ENCODE peak calls at places on chromosomes 1 and 21, in nine cellular contexts. Z is tibial nerve, I is testis, R is iPS DF 6.9, D is heart right ventricle, J is bronchial epithelial cell, W is fibroblast of pulmonary artery, O is NT2/D1, P is right cardiac atrium. A is an unnamed sample.

GRCh38 chr21:42855143-42855936 is 24.0 kb downstream of the WDR4 start:
- DNase-seq in R (no peak), W (no peak), D (no peak), J (no peak), Z (no peak), O (no peak), P (no peak), I (no peak), A (no peak)

GRCh38 chr1:47675047-47675675 is 237.3 kb downstream of the FOXD2 start:
- DNase-seq in D (no peak), W (no peak), O (no peak), R (no peak), J (no peak), I (no peak), Z (no peak), P (no peak), A (no peak)

GRCh38 chr1:31273619-31274018 is 23.0 kb downstream of the SNRNP40 start:
- DNase-seq in R (no peak), J (peak), I (no peak), Z (no peak), D (no peak), P (no peak), O (no peak), W (no peak), A (no peak)

GRCh38 chr21:28126521-28127317 is 866.0 kb downstream of the LTN1 start:
- DNase-seq in Z (no peak), R (no peak), D (no peak), J (no peak), P (no peak), O (no peak), I (no peak), W (no peak), A (no peak)

GRCh38 chr1:193322218-193322617 is 135.8 kb upstream of the B3GALT2 start:
- DNase-seq in J (peak), D (no peak), W (peak), I (no peak), P (no peak), O (no peak), Z (no peak), R (no peak), A (no peak)

GRCh38 chr1:226763741-226764264 is 24.7 kb upstream of the ITPKB start:
- DNase-seq in W (peak), R (peak), P (no peak), I (no peak), D (no peak), J (peak), O (peak), Z (no peak), A (peak)

GRCh38 chr1:89710498-89711139 is 77.7 kb downstream of the LRRC8C start:
- DNase-seq in Z (no peak), W (no peak), R (no peak), I (no peak), O (no peak), D (no peak), J (no peak), P (no peak), A (no peak)

GRCh38 chr21:33046455-33046854 is 20.7 kb downstream of the OLIG2 start:
- DNase-seq in O (no peak), R (no peak), J (no peak), W (no peak), Z (no peak), P (no peak), I (no peak), D (no peak), A (no peak)

GRCh38 chr1:151145158-151146071 is 1.0 kb downstream of the SEMA6C start:
- DNase-seq in D (peak), J (no peak), P (peak), I (peak), R (no peak), O (no peak), Z (peak), W (peak), A (peak)

GRCh38 chr1:15966081-15966955 is 9.6 kb downstream of the ZBTB17 start:
- DNase-seq in P (no peak), Z (peak), O (no peak), R (no peak), W (peak), J (peak), I (no peak), D (no peak), A (no peak)

GRCh38 chr1:197779921-197780320 is 4.6 kb upstream of the DENND1B start:
- DNase-seq in W (no peak), P (no peak), I (no peak), J (no peak), Z (no peak), D (no peak), R (no peak), O (no peak), A (no peak)

GRCh38 chr1:159889821-159890252 is 10.1 kb downstream of the CFAP45 start:
- DNase-seq in I (no peak), J (peak), Z (peak), D (no peak), P (no peak), W (peak), O (no peak), R (no peak), A (peak)

GRCh38 chr1:207925210-207925609 is 14.3 kb upstream of the CD34 start:
- DNase-seq in O (peak), I (peak), P (peak), W (peak), D (peak), R (no peak), Z (no peak), J (peak), A (no peak)

GRCh38 chr1:206693029-206693428 is 8.3 kb downstream of the MAPKAPK2 start:
- DNase-seq in R (no peak), I (peak), O (no peak), J (no peak), P (peak), Z (no peak), D (peak), W (peak), A (no peak)

GRCh38 chr1:43372172-43372571 is 4.4 kb upstream of the ELOVL1 start:
- DNase-seq in Z (no peak), J (peak), P (no peak), I (no peak), W (no peak), O (no peak), D (no peak), R (no peak), A (no peak)

GRCh38 chr21:37575536-37576083 is 209.0 kb downstream of the DYRK1A start:
- DNase-seq in I (no peak), O (no peak), P (no peak), J (no peak), W (no peak), R (no peak), Z (no peak), D (no peak), A (no peak)

GRCh38 chr1:33277488-33278084 is 21.3 kb downstream of the ZNF362 start:
- DNase-seq in P (no peak), W (no peak), J (no peak), I (no peak), D (no peak), O (no peak), Z (no peak), R (no peak), A (no peak)

GRCh38 chr1:11967028-11967547 is 13.2 kb upstream of the MFN2 start:
- DNase-seq in Z (no peak), P (no peak), D (no peak), J (peak), I (peak), R (peak), O (peak), W (peak), A (peak)

GRCh38 chr1:48182441-48182840 is 40.1 kb upstream of the SLC5A9 start:
- DNase-seq in W (no peak), D (no peak), J (peak), P (no peak), I (no peak), Z (no peak), O (no peak), R (no peak), A (no peak)

GRCh38 chr1:56912325-56912724 is 53.5 kb downstream of the C8B start:
- DNase-seq in I (no peak), O (no peak), Z (no peak), J (no peak), D (no peak), W (no peak), R (no peak), P (no peak), A (no peak)

GRCh38 chr1:4375812-4376211 is 278.6 kb upstream of the AJAP1 start:
- DNase-seq in P (no peak), I (no peak), R (no peak), Z (no peak), W (no peak), J (peak), D (no peak), O (peak), A (no peak)

GRCh38 chr21:39593522-39593921 is 19.2 kb upstream of the B3GALT5 start:
- DNase-seq in D (no peak), I (no peak), P (no peak), O (no peak), Z (no peak), W (no peak), R (no peak), J (no peak), A (no peak)

GRCh38 chr1:42259059-42259738 is 75.8 kb downstream of the FOXJ3 start:
- DNase-seq in Z (peak), P (no peak), J (no peak), D (no peak), I (peak), O (no peak), R (no peak), W (peak), A (no peak)

GRCh38 chr1:177973585-177973984 is 3.7 kb upstream of the SEC16B start:
- DNase-seq in O (no peak), J (peak), D (no peak), P (no peak), R (no peak), W (no peak), Z (no peak), I (no peak), A (no peak)

GRCh38 chr1:69492286-69492685 is 75.4 kb upstream of the LRRC7 start:
- DNase-seq in W (peak), Z (no peak), O (no peak), I (no peak), J (no peak), R (no peak), D (no peak), P (no peak), A (no peak)

GRCh38 chr1:43318831-43319230 is 18.0 kb downstream of the TIE1 start:
- DNase-seq in O (no peak), P (no peak), D (no peak), I (no peak), Z (no peak), J (no peak), W (no peak), R (no peak), A (no peak)

GRCh38 chr1:64536836-64537490 is 67.0 kb downstream of the CACHD1 start:
- DNase-seq in I (no peak), D (no peak), R (no peak), Z (no peak), J (no peak), O (no peak), P (no peak), W (no peak), A (no peak)

GRCh38 chr1:94979126-94979525 is 52.2 kb upstream of the CNN3 start:
- DNase-seq in Z (no peak), W (no peak), I (no peak), J (no peak), O (no peak), R (no peak), P (no peak), D (no peak), A (no peak)

GRCh38 chr1:31531177-31532000 is 44.9 kb upstream of the TINAGL1 start:
- DNase-seq in I (no peak), O (no peak), R (no peak), J (peak), W (peak), D (no peak), Z (no peak), P (no peak), A (peak)

GRCh38 chr1:205600085-205600484 is 31.7 kb downstream of the ELK4 start:
- DNase-seq in P (no peak), I (no peak), D (no peak), W (peak), Z (no peak), J (peak), R (no peak), O (no peak), A (no peak)

GRCh38 chr1:11655263-11656079 is 794 bp downstream of the FBXO44 start:
- DNase-seq in W (no peak), R (no peak), P (peak), J (no peak), D (no peak), Z (no peak), O (no peak), I (no peak), A (no peak)

GRCh38 chr1:73953186-73953585 is 244.8 kb downstream of the LRRIQ3 start:
- DNase-seq in W (no peak), D (no peak), J (no peak), I (no peak), P (no peak), Z (no peak), R (no peak), O (no peak), A (no peak)

GRCh38 chr1:33624991-33625870 is 152.8 kb downstream of the ZSCAN20 start:
- DNase-seq in D (no peak), O (no peak), P (no peak), W (no peak), J (no peak), I (peak), R (no peak), Z (no peak), A (peak)

GRCh38 chr1:117886101-117886795 is 43.2 kb downstream of the GDAP2 start:
- DNase-seq in I (no peak), R (no peak), D (no peak), W (peak), Z (no peak), J (peak), O (no peak), P (no peak), A (no peak)

GRCh38 chr1:20380616-20381035 is 90.0 kb downstream of the VWA5B1 start:
- DNase-seq in R (no peak), O (no peak), D (no peak), Z (no peak), P (no peak), I (peak), J (peak), W (peak), A (no peak)

GRCh38 chr1:55618203-55618602 is 403.0 kb upstream of the USP24 start:
- DNase-seq in D (no peak), I (no peak), O (no peak), J (no peak), Z (peak), R (no peak), W (peak), P (no peak), A (no peak)

GRCh38 chr1:63917571-63918394 is 144.0 kb downstream of the ROR1 start:
- DNase-seq in W (no peak), P (no peak), J (peak), R (peak), I (no peak), D (no peak), Z (no peak), O (peak), A (no peak)

GRCh38 chr1:66752000-66752592 is at the start of gene DYNLT5:
- DNase-seq in O (peak), Z (no peak), J (no peak), D (peak), R (no peak), W (peak), P (peak), I (peak), A (no peak)
- H3K4me3 ChIP-seq in O (peak), Z (peak), J (peak), D (peak), R (peak), W (peak), P (peak), I (peak), A (no peak)

DNA sequence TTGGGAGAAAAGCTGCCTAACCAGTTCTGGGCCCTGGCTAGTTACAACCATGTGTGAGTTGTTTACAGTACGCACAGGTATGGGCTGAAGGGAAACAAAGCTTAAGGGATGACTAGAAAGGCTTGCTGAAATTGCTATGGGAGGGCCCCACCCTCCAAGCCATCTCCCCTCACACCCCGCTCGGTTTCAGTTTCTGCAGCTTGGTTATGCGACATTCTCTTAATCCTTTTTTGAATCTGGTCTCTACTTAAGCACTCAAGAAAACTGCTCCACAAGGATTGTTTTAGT is 43.1 kb downstream of the PBX1 start:
- DNase-seq in R (no peak), W (no peak), P (no peak), Z (no peak), I (no peak), O (no peak), D (no peak), J (peak), A (no peak)
- H3K4me3 ChIP-seq in R (no peak), W (no peak), P (no peak), Z (no peak), I (no peak), O (no peak), D (no peak), J (no peak), A (no peak)

DNA sequence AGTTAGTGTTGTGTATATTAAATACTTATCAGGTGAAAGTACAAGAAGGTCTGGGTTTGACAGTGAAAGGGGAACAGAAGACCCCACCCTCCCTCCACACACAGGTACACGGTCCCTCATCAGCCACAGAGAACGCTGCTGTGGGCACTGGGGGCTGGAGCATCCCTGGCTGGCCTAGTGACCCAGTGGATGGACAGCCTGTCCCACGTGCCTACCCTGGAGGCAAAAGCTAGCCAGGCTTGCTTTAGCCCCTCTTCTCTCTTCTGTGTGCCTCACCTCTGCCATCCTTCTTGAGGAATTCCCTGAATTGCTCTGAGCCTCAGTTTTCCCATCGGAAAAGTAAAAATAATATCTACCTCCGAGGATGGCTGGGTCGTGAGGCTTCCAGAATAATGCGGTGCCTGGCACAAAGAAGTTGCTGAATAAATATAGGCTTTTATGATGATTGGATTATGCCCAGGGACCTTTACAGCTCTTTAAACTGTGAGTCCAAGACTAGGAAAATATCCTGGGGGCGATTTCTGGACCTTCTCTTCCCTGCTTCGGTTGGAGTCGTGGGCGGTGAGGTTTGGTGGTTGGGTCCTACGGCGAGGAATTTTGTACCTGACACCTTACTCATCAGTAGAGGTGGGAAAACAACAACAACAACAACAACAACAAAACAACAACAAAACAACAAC is 918 bp downstream of the IFNLR1 start:
- DNase-seq in O (no peak), W (no peak), D (no peak), Z (no peak), R (no peak), I (no peak), P (no peak), J (no peak), A (no peak)
- H3K4me3 ChIP-seq in O (peak), W (no peak), D (peak), Z (peak), R (peak), I (no peak), P (peak), J (peak), A (no peak)

DNA sequence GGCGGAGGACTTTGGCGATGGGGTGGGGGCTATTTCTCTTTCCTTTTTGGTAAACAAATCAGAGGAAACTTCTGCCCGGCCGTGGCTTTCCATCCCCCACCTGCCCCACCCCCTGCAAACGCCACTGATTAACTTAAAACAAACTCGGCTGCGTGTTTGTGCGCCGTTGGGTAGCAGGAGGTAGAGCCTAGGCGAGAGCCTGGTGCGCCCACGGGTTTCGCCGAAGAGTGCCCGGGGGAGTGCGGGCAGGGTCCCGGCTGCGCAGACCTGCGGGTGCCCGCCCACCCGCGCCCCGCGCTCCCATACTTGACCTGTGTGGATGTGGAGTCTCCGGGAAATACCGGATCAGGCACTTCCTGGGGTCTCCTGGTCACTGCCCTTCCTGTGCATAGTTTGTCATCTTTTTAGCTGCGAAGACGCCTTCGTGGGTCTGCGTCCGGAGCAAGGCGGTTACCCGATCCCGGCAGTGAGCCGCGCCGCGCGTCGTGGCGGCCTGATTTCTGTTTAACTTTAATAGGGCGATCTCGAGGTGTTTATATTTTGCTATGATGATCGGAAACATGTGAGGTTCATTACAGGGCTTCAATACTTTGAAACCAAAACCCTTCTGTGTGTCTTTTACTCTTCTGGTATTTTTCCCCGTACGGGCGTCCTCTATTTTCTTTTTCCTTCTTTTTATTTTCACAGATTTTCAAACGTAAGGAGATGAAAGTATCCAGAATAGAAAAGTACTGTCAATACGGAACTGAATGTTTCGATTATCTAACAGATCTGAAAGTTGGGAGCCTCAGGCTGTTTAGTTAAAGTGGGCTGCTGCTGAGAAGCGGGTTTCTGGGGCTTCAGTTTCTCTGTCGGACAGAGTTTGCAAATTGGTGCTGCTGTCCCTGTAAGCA is 15.2 kb downstream of the NR5A2 start:
- DNase-seq in W (no peak), D (no peak), P (no peak), O (no peak), I (no peak), J (no peak), Z (no peak), R (no peak), A (peak)
- H3K4me3 ChIP-seq in W (peak), D (peak), P (peak), O (peak), I (peak), J (no peak), Z (peak), R (peak), A (peak)

DNA sequence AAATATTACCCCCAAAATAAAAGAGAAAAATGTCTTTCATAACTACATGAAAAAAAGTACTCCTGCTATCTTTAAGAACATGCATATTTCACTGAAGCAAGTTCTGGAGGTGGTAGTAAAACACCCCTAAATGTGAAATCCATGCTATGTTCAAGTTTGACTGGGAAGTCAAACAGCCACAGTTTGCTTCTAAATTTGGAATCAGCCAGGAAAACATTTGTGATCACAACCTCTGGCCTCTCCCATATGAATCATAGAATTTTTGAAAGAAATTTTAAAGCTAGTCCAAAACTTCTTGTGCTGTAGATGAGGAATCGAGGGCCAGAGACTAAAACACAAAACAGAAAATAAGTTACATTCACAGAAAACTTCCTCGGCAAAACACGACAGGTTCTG is 6.6 kb downstream of the SORT1 start:
- DNase-seq in I (no peak), P (no peak), W (peak), Z (no peak), D (no peak), O (no peak), R (no peak), J (peak), A (no peak)
- H3K4me3 ChIP-seq in I (no peak), P (peak), W (no peak), Z (no peak), D (peak), O (no peak), R (no peak), J (no peak), A (no peak)

A was measured in SK-N-SH.